ENCODE peak calls at places on chromosome 12, in five cellular contexts. S, A, M, O and T are unnamed samples.

GRCh38 chr12:123984903-123985302 is 11.9 kb downstream of the ZNF664 start:
- DNase-seq in S (no peak), A (no peak), M (no peak), O (no peak), T (no peak)

GRCh38 chr12:116236986-116237385 is 40.5 kb downstream of the MED13L start:
- DNase-seq in S (no peak), A (no peak), M (no peak), O (no peak), T (no peak)

GRCh38 chr12:73677520-73678291 is 859.9 kb upstream of the ATXN7L3B start:
- DNase-seq in S (no peak), A (no peak), M (no peak), O (no peak), T (no peak)

GRCh38 chr12:132445884-132446471 is 44.0 kb upstream of the FBRSL1 start:
- DNase-seq in S (no peak), A (no peak), M (peak), O (no peak), T (no peak)

GRCh38 chr12:127750076-127750840 is 516.7 kb upstream of the TMEM132C start:
- DNase-seq in S (no peak), A (no peak), M (no peak), O (no peak), T (no peak)

GRCh38 chr12:28963554-28963953 is 185.5 kb upstream of the FAR2 start:
- DNase-seq in S (no peak), A (no peak), M (no peak), O (no peak), T (no peak)

GRCh38 chr12:6336079-6336858 is 5.6 kb downstream of the TNFRSF1A start:
- DNase-seq in S (no peak), A (peak), M (peak), O (peak), T (no peak)

GRCh38 chr12:89899651-89900050 is 191.0 kb upstream of the ATP2B1 start:
- DNase-seq in S (no peak), A (no peak), M (no peak), O (no peak), T (no peak)

GRCh38 chr12:81758421-81759214 is 532 bp downstream of the PPFIA2 start:
- DNase-seq in S (no peak), A (no peak), M (no peak), O (peak), T (no peak)

GRCh38 chr12:9606247-9606646 is 1.5 kb downstream of the KLRB1 start:
- DNase-seq in S (no peak), A (no peak), M (no peak), O (no peak), T (no peak)

GRCh38 chr12:9607816-9608215 is at the start of gene KLRB1:
- DNase-seq in S (no peak), A (no peak), M (no peak), O (no peak), T (no peak)

GRCh38 chr12:9604288-9604687 is 3.4 kb downstream of the KLRB1 start:
- DNase-seq in S (no peak), A (no peak), M (no peak), O (no peak), T (no peak)

GRCh38 chr12:9605490-9605889 is 2.2 kb downstream of the KLRB1 start:
- DNase-seq in S (no peak), A (no peak), M (no peak), O (no peak), T (no peak)

DNA sequence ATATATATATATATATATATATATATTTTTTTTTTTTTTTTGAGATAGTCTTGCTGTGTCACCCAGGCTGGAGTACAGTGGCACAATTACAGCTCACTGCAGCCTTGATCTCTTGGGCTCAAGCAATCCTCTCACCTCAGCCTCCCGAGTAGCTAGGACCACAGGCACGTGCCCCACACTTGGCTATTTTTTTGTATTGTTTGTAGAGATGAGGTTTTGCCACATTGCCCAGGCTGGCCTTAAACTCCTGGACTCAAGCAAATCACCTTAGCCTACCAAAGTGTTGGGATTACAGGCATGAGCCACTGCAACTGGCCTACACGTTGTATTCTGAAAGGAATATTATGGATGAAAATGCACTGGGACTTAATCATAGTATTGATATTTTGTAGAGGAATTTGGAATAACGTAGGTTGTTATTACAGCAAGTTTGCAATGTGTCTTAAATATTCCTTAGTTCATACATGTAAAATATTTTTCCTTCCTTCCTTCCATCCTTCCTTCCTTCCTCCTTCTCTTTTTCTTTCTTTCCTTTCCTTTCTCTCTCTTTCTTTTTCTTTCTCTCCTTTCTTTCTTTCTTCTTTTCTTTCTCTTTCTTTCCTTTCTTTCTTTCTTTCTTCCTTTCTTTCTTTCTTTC is 862 bp downstream of the KLRB1 start:
- DNase-seq in S (no peak), A (no peak), M (no peak), O (no peak), T (no peak)
- TF ChIP-seq POLR2AphosphoS5 in S (no peak), A (no peak), M (no peak), O (no peak), T (no peak)

GRCh38 chr12:55702861-55703260 is 4.8 kb downstream of the ITGA7 start:
- DNase-seq in S (no peak), A (no peak), M (no peak), O (no peak), T (no peak)

GRCh38 chr12:55703288-55703687 is 4.4 kb downstream of the ITGA7 start:
- DNase-seq in S (no peak), A (no peak), M (no peak), O (no peak), T (no peak)

GRCh38 chr12:55705802-55706402 is 1.8 kb downstream of the ITGA7 start:
- DNase-seq in S (no peak), A (no peak), M (no peak), O (no peak), T (no peak)

GRCh38 chr12:55704824-55705780 is 2.6 kb downstream of the ITGA7 start:
- DNase-seq in S (no peak), A (peak), M (no peak), O (no peak), T (no peak)

DNA sequence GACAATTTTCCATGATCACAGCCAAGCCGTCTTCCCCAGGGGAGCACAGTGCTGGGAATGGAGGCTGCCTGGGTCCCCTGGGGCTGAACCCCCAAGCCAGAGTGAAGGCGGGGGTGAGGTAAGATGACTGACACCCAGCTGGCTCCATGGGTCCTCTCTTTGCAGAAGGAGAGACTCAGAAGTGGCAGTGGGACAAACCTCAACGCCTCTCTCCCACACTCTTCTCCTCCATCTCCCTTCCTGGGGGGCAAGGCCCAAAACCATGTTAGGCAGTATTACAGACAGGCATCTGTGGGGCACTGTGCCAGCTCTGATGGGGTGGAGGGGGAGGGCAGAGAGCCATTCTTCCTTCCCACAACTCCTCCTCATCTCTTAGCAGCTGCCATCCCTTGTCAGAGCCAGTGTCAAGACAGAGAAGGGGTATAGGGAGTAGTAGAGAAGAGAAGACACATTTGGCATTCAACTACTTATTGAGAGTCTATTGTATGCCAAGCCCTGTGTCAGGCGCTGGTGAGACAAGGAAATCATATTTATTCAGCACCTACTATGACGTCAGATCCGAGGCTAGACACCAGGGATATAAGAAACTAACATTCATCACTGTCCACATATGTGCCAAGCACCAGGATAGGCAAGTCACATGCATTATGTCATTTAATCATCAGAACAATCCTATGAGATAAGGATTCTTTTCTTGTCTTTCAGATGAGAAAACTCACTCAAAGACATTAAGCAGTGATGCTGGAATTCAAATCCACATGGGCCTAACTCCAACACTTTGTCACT is 3.5 kb downstream of the ITGA7 start:
- DNase-seq in S (no peak), A (no peak), M (no peak), O (no peak), T (no peak)
- TF ChIP-seq TAF1 in S (no peak), A (no peak), M (no peak), O (no peak), T (no peak)

DNA sequence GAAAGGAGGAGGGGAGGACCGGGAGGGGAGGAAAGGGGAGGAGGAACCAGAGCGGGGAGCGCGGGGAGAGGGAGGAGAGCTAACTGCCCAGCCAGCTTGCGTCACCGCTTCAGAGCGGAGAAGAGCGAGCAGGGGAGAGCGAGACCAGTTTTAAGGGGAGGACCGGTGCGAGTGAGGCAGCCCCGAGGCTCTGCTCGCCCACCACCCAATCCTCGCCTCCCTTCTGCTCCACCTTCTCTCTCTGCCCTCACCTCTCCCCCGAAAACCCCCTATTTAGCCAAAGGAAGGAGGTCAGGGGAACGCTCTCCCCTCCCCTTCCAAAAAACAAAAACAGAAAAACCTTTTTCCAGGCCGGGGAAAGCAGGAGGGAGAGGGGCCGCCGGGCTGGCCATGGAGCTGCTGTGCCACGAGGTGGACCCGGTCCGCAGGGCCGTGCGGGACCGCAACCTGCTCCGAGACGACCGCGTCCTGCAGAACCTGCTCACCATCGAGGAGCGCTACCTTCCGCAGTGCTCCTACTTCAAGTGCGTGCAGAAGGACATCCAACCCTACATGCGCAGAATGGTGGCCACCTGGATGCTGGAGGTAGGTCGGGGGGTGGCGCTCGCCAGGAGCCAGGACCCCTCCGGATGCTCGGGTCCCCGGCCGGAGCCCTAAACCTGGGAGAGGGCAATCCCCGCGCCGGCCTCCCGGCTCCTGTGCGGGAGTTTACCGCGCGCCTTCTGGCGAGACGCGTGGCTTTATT is at the start of gene CCND2:
- DNase-seq in S (peak), A (no peak), M (peak), O (peak), T (peak)
- TF ChIP-seq POLR2AphosphoS5 in S (peak), A (no peak), M (peak), O (no peak), T (peak)

GRCh38 chr12:117485984-117486839 is 124.8 kb upstream of the NOS1 start:
- DNase-seq in S (no peak), A (no peak), M (no peak), O (no peak), T (no peak)
- TF ChIP-seq TAF1 in S (no peak), A (no peak), M (no peak), O (no peak), T (no peak)

GRCh38 chr12:46490635-46491034 is 118.1 kb upstream of the SLC38A2 start:
- DNase-seq in S (no peak), A (no peak), M (no peak), O (no peak), T (no peak)
- TF ChIP-seq POLR2AphosphoS5 in S (no peak), A (no peak), M (no peak), O (no peak), T (no peak)

GRCh38 chr12:120928864-120929652 is 24.9 kb upstream of the SPPL3 start:
- DNase-seq in S (no peak), A (no peak), M (no peak), O (no peak), T (no peak)

GRCh38 chr12:120930032-120930431 is 25.9 kb upstream of the SPPL3 start:
- DNase-seq in S (no peak), A (no peak), M (no peak), O (no peak), T (no peak)

GRCh38 chr12:120920178-120920577 is 16.0 kb upstream of the SPPL3 start:
- DNase-seq in S (no peak), A (no peak), M (no peak), O (no peak), T (no peak)

GRCh38 chr12:120922279-120922678 is 18.1 kb upstream of the SPPL3 start:
- DNase-seq in S (no peak), A (no peak), M (no peak), O (no peak), T (no peak)

DNA sequence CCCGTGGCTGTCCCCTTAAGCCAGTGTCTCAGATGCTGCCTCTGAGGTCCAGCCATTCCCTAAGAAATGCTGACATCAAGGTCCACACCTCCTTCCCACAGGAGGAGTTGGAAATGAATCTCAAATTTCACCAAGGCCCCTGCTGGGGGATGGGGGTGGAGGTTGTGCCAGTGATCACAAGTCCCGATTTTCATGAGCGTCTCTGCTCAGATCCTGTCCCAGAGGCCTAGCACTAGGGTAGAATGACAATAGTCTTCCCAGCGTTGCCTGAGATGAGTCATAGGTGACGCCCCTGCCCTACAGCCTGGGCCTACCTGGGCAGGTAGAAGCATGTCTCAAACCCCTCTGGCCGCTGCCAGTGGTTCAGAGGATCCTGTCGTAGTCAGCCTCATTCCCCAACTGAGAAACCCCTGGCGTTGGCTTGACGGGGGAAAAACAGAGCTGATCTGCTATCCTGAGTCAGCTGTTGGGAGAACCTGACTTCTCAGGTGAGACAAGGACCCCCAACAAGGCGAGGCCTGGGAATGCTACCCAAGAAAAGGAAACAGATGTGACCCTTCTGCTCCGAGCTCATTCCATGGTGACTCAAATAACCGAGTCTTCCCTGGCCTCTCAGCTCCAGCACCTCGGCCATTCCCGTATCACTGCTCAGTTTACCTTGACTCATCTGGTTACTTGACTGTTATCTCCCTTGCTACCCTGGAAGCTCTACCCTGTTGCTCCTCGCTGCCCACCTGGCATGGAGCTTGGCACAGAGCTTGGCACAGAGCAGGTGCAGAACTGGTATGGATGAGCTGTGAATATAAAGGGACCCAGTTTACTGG is 21.8 kb upstream of the SPPL3 start:
- DNase-seq in S (no peak), A (no peak), M (no peak), O (no peak), T (no peak)
- TF ChIP-seq TAF1 in S (no peak), A (no peak), M (peak), O (no peak), T (no peak)